ENCODE peak calls at places on chromosomes 13 and 19, in eight cellular contexts. One of them, this sample, is unnamed.

GRCh38 chr13:23427342-23428182 is 5.9 kb downstream of the SACS start:
- DNase-seq in astrocyte: peak
- DNase-seq in ovary: no peak
- DNase-seq in transverse colon: peak
- DNase-seq in breast epithelium: peak
- DNase-seq in stomach: peak
- DNase-seq in pancreas: peak
- DNase-seq in tibial nerve: no peak
- DNase-seq in this sample: peak

GRCh38 chr13:68234278-68234677 is 1004.1 kb upstream of the PCDH9 start:
- DNase-seq in tibial nerve: no peak
- DNase-seq in pancreas: no peak
- DNase-seq in stomach: no peak
- DNase-seq in ovary: no peak
- DNase-seq in breast epithelium: no peak
- DNase-seq in transverse colon: no peak
- DNase-seq in astrocyte: peak
- DNase-seq in this sample: no peak

GRCh38 chr19:5455367-5456129 is at the start of gene ZNRF4:
- DNase-seq in tibial nerve: no peak
- DNase-seq in pancreas: no peak
- DNase-seq in astrocyte: no peak
- DNase-seq in stomach: no peak
- DNase-seq in transverse colon: no peak
- DNase-seq in breast epithelium: no peak
- DNase-seq in ovary: no peak
- DNase-seq in this sample: no peak

GRCh38 chr13:101211261-101211660 is 205.0 kb downstream of the NALCN start:
- DNase-seq in transverse colon: no peak
- DNase-seq in pancreas: no peak
- DNase-seq in stomach: no peak
- DNase-seq in ovary: no peak
- DNase-seq in tibial nerve: no peak
- DNase-seq in astrocyte: peak
- DNase-seq in breast epithelium: no peak
- DNase-seq in this sample: peak

GRCh38 chr19:14450168-14450874 is 17.2 kb downstream of the PKN1 start:
- DNase-seq in breast epithelium: no peak
- DNase-seq in astrocyte: no peak
- DNase-seq in tibial nerve: no peak
- DNase-seq in stomach: no peak
- DNase-seq in transverse colon: no peak
- DNase-seq in ovary: peak
- DNase-seq in pancreas: no peak
- DNase-seq in this sample: no peak

GRCh38 chr19:35710784-35711723 is 6.7 kb downstream of the ZBTB32 start:
- DNase-seq in tibial nerve: no peak
- DNase-seq in ovary: no peak
- DNase-seq in breast epithelium: no peak
- DNase-seq in stomach: no peak
- DNase-seq in pancreas: no peak
- DNase-seq in transverse colon: no peak
- DNase-seq in astrocyte: no peak
- DNase-seq in this sample: no peak

GRCh38 chr19:5293607-5294089 is 47.0 kb downstream of the PTPRS start:
- DNase-seq in breast epithelium: peak
- DNase-seq in stomach: peak
- DNase-seq in astrocyte: peak
- DNase-seq in transverse colon: no peak
- DNase-seq in tibial nerve: peak
- DNase-seq in ovary: peak
- DNase-seq in pancreas: no peak
- DNase-seq in this sample: peak

GRCh38 chr13:97241761-97242160 is 19.6 kb downstream of the MBNL2 start:
- DNase-seq in pancreas: no peak
- DNase-seq in ovary: no peak
- DNase-seq in tibial nerve: no peak
- DNase-seq in astrocyte: no peak
- DNase-seq in transverse colon: no peak
- DNase-seq in stomach: no peak
- DNase-seq in breast epithelium: no peak
- DNase-seq in this sample: no peak

GRCh38 chr13:53844747-53845146 is 816.1 kb downstream of the OLFM4 start:
- DNase-seq in pancreas: no peak
- DNase-seq in astrocyte: no peak
- DNase-seq in stomach: no peak
- DNase-seq in breast epithelium: no peak
- DNase-seq in tibial nerve: no peak
- DNase-seq in transverse colon: no peak
- DNase-seq in ovary: no peak
- DNase-seq in this sample: no peak

GRCh38 chr13:42377640-42378382 is 105.9 kb downstream of the AKAP11 start:
- DNase-seq in ovary: no peak
- DNase-seq in breast epithelium: no peak
- DNase-seq in transverse colon: no peak
- DNase-seq in tibial nerve: no peak
- DNase-seq in pancreas: no peak
- DNase-seq in stomach: no peak
- DNase-seq in astrocyte: no peak
- DNase-seq in this sample: no peak

GRCh38 chr19:10625003-10625761 is at the start of gene SLC44A2:
- DNase-seq in tibial nerve: peak
- DNase-seq in ovary: peak
- DNase-seq in astrocyte: peak
- DNase-seq in pancreas: peak
- DNase-seq in breast epithelium: peak
- DNase-seq in stomach: peak
- DNase-seq in transverse colon: peak
- DNase-seq in this sample: peak

GRCh38 chr13:31910633-31911032 is 120.9 kb upstream of the FRY start:
- DNase-seq in pancreas: no peak
- DNase-seq in stomach: no peak
- DNase-seq in astrocyte: no peak
- DNase-seq in ovary: no peak
- DNase-seq in transverse colon: no peak
- DNase-seq in breast epithelium: no peak
- DNase-seq in tibial nerve: no peak
- DNase-seq in this sample: no peak

GRCh38 chr19:33054623-33055022 is 10.1 kb downstream of the RHPN2 start:
- DNase-seq in tibial nerve: no peak
- DNase-seq in astrocyte: no peak
- DNase-seq in transverse colon: peak
- DNase-seq in ovary: no peak
- DNase-seq in stomach: peak
- DNase-seq in breast epithelium: peak
- DNase-seq in pancreas: peak
- DNase-seq in this sample: no peak

GRCh38 chr13:78339927-78340326 is 263.4 kb downstream of the POU4F1 start:
- DNase-seq in transverse colon: no peak
- DNase-seq in astrocyte: no peak
- DNase-seq in stomach: no peak
- DNase-seq in pancreas: no peak
- DNase-seq in breast epithelium: no peak
- DNase-seq in ovary: no peak
- DNase-seq in tibial nerve: no peak
- DNase-seq in this sample: no peak

GRCh38 chr13:113508531-113509254 is 18.2 kb upstream of the DCUN1D2 start:
- DNase-seq in ovary: no peak
- DNase-seq in breast epithelium: no peak
- DNase-seq in transverse colon: no peak
- DNase-seq in stomach: no peak
- DNase-seq in astrocyte: no peak
- DNase-seq in tibial nerve: no peak
- DNase-seq in pancreas: no peak
- DNase-seq in this sample: no peak
- H3K4me3 ChIP-seq in ovary: no peak
- H3K4me3 ChIP-seq in breast epithelium: no peak
- H3K4me3 ChIP-seq in transverse colon: no peak
- H3K4me3 ChIP-seq in stomach: no peak
- H3K4me3 ChIP-seq in astrocyte: no peak
- H3K4me3 ChIP-seq in tibial nerve: no peak
- H3K4me3 ChIP-seq in pancreas: no peak
- H3K4me3 ChIP-seq in this sample: no peak

GRCh38 chr19:34366670-34367423 is 1.9 kb downstream of the GPI start:
- DNase-seq in transverse colon: no peak
- DNase-seq in pancreas: no peak
- DNase-seq in stomach: no peak
- DNase-seq in tibial nerve: no peak
- DNase-seq in ovary: no peak
- DNase-seq in astrocyte: peak
- DNase-seq in breast epithelium: no peak
- DNase-seq in this sample: no peak

GRCh38 chr19:34367424-34367957 is 2.5 kb downstream of the GPI start:
- DNase-seq in tibial nerve: no peak
- DNase-seq in breast epithelium: no peak
- DNase-seq in stomach: no peak
- DNase-seq in ovary: no peak
- DNase-seq in pancreas: no peak
- DNase-seq in transverse colon: no peak
- DNase-seq in astrocyte: no peak
- DNase-seq in this sample: no peak

GRCh38 chr19:34364830-34365462 is at the start of gene GPI:
- DNase-seq in pancreas: peak
- DNase-seq in astrocyte: no peak
- DNase-seq in tibial nerve: peak
- DNase-seq in stomach: peak
- DNase-seq in transverse colon: peak
- DNase-seq in ovary: peak
- DNase-seq in breast epithelium: peak
- DNase-seq in this sample: peak

GRCh38 chr19:34364462-34364829 is 550 bp upstream of the GPI start:
- DNase-seq in ovary: no peak
- DNase-seq in stomach: no peak
- DNase-seq in breast epithelium: no peak
- DNase-seq in transverse colon: no peak
- DNase-seq in pancreas: no peak
- DNase-seq in tibial nerve: no peak
- DNase-seq in astrocyte: no peak
- DNase-seq in this sample: no peak

GRCh38 chr19:34365463-34366401 is 736 bp downstream of the GPI start:
- DNase-seq in transverse colon: peak
- DNase-seq in ovary: peak
- DNase-seq in astrocyte: peak
- DNase-seq in breast epithelium: no peak
- DNase-seq in tibial nerve: no peak
- DNase-seq in pancreas: peak
- DNase-seq in stomach: peak
- DNase-seq in this sample: peak
- H3K27ac ChIP-seq in transverse colon: peak
- H3K27ac ChIP-seq in ovary: peak
- H3K27ac ChIP-seq in astrocyte: peak
- H3K27ac ChIP-seq in breast epithelium: peak
- H3K27ac ChIP-seq in tibial nerve: peak
- H3K27ac ChIP-seq in pancreas: peak
- H3K27ac ChIP-seq in stomach: peak
- H3K27ac ChIP-seq in this sample: peak

GRCh38 chr19:58518261-58519086 is 1.1 kb downstream of the ZBTB45 start:
- DNase-seq in stomach: no peak
- DNase-seq in tibial nerve: no peak
- DNase-seq in astrocyte: no peak
- DNase-seq in transverse colon: peak
- DNase-seq in pancreas: peak
- DNase-seq in breast epithelium: no peak
- DNase-seq in ovary: no peak
- DNase-seq in this sample: no peak
- TF ChIP-seq CTCF in stomach: no peak
- TF ChIP-seq CTCF in tibial nerve: no peak
- TF ChIP-seq CTCF in astrocyte: no peak
- TF ChIP-seq CTCF in transverse colon: peak
- TF ChIP-seq CTCF in pancreas: no peak
- TF ChIP-seq CTCF in breast epithelium: no peak
- TF ChIP-seq CTCF in ovary: peak
- TF ChIP-seq CTCF in this sample: no peak

DNA sequence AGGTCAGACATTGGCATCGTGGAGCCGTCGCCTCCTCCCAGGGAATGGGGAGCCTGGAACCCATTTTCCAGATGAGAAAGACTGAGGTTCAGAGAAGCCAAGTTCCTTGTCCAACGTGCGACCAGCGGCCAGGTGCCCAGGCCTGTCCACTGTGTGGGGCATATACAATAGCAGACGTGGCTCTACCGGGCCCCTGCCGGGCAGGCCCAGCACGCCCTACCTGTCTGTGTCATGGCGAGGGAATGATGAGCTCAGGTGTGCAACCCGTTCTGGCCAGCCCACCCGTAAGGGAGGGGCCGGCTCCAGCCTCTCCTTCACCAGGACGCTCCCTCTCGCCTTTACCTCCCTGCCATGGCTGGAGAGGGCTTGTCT is 837 bp downstream of the GNA15 start:
- DNase-seq in astrocyte: no peak
- DNase-seq in ovary: peak
- DNase-seq in pancreas: no peak
- DNase-seq in tibial nerve: no peak
- DNase-seq in breast epithelium: no peak
- DNase-seq in stomach: no peak
- DNase-seq in transverse colon: no peak
- DNase-seq in this sample: no peak
- H3K4me3 ChIP-seq in astrocyte: no peak
- H3K4me3 ChIP-seq in ovary: no peak
- H3K4me3 ChIP-seq in pancreas: no peak
- H3K4me3 ChIP-seq in tibial nerve: peak
- H3K4me3 ChIP-seq in breast epithelium: peak
- H3K4me3 ChIP-seq in stomach: peak
- H3K4me3 ChIP-seq in transverse colon: peak
- H3K4me3 ChIP-seq in this sample: no peak

DNA sequence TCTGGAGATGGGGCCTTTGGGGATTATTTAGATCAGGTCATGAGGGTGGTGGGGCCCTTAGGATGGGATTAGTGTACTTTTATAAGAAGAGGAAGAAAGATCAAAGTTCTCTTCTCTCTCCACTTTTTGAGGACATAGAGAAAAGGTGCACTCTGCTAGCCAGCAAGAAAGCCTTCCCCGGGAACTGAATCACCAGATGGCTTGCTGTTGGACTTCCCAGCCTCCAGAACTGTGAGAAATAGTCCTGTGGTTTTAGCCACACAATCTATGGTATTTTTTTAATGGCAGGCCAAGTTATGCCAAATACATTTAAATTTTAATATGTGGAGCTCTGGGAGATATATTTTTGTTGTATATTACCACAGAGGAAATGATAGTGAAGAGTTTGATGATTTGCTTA is 385.8 kb downstream of the KLF12 start:
- DNase-seq in stomach: no peak
- DNase-seq in pancreas: no peak
- DNase-seq in tibial nerve: no peak
- DNase-seq in astrocyte: no peak
- DNase-seq in breast epithelium: no peak
- DNase-seq in transverse colon: no peak
- DNase-seq in ovary: no peak
- DNase-seq in this sample: no peak
- H3K27ac ChIP-seq in stomach: no peak
- H3K27ac ChIP-seq in pancreas: no peak
- H3K27ac ChIP-seq in tibial nerve: no peak
- H3K27ac ChIP-seq in astrocyte: no peak
- H3K27ac ChIP-seq in breast epithelium: no peak
- H3K27ac ChIP-seq in transverse colon: no peak
- H3K27ac ChIP-seq in ovary: no peak
- H3K27ac ChIP-seq in this sample: no peak

GRCh38 chr13:26575244-26575643 is 17.8 kb downstream of the WASF3 start:
- DNase-seq in transverse colon: no peak
- DNase-seq in astrocyte: no peak
- DNase-seq in tibial nerve: no peak
- DNase-seq in pancreas: no peak
- DNase-seq in breast epithelium: no peak
- DNase-seq in stomach: no peak
- DNase-seq in ovary: no peak
- DNase-seq in this sample: no peak
- TF ChIP-seq CTCF in transverse colon: no peak
- TF ChIP-seq CTCF in astrocyte: no peak
- TF ChIP-seq CTCF in tibial nerve: no peak
- TF ChIP-seq CTCF in pancreas: no peak
- TF ChIP-seq CTCF in breast epithelium: no peak
- TF ChIP-seq CTCF in stomach: no peak
- TF ChIP-seq CTCF in ovary: no peak
- TF ChIP-seq CTCF in this sample: no peak

This sample was measured in cardiac muscle cell.